ENCODE peak calls at places on chromosomes 5 and 9, in nine cellular contexts. One of them, this sample, is unnamed.

GRCh38 chr5:23330726-23331125 is 176.7 kb upstream of the PRDM9 start:
- DNase-seq in HCT116: no peak
- DNase-seq in GM13977: no peak
- DNase-seq in GM13976: no peak
- DNase-seq in AG04449: no peak
- DNase-seq in breast epithelium: no peak
- DNase-seq in GM10248: no peak
- DNase-seq in psoas muscle: no peak
- DNase-seq in D721Med: no peak
- DNase-seq in this sample: no peak

GRCh38 chr5:59179704-59180103 is 596.8 kb downstream of the RAB3C start:
- DNase-seq in D721Med: no peak
- DNase-seq in breast epithelium: no peak
- DNase-seq in HCT116: no peak
- DNase-seq in GM13977: no peak
- DNase-seq in GM13976: no peak
- DNase-seq in AG04449: no peak
- DNase-seq in psoas muscle: no peak
- DNase-seq in GM10248: no peak
- DNase-seq in this sample: no peak

GRCh38 chr9:94867281-94867841 is 140.9 kb downstream of the AOPEP start:
- DNase-seq in GM13977: no peak
- DNase-seq in psoas muscle: peak; percentile 56
- DNase-seq in GM13976: no peak
- DNase-seq in AG04449: peak; percentile 76
- DNase-seq in D721Med: no peak
- DNase-seq in breast epithelium: peak; percentile 63
- DNase-seq in GM10248: no peak
- DNase-seq in HCT116: peak; percentile 45
- DNase-seq in this sample: no peak

GRCh38 chr5:14958196-14958595 is 86.6 kb upstream of the ANKH start:
- DNase-seq in breast epithelium: no peak
- DNase-seq in AG04449: no peak
- DNase-seq in GM10248: no peak
- DNase-seq in HCT116: no peak
- DNase-seq in GM13977: no peak
- DNase-seq in GM13976: no peak
- DNase-seq in psoas muscle: no peak
- DNase-seq in D721Med: no peak
- DNase-seq in this sample: no peak

GRCh38 chr9:124742940-124743339 is 28.2 kb downstream of the NR6A1 start:
- DNase-seq in GM10248: no peak
- DNase-seq in AG04449: no peak
- DNase-seq in breast epithelium: no peak
- DNase-seq in GM13977: no peak
- DNase-seq in HCT116: no peak
- DNase-seq in GM13976: no peak
- DNase-seq in D721Med: no peak
- DNase-seq in psoas muscle: no peak
- DNase-seq in this sample: no peak

GRCh38 chr5:102762095-102762534 is 7.0 kb downstream of the PAM start:
- DNase-seq in psoas muscle: no peak
- DNase-seq in AG04449: peak; percentile 12
- DNase-seq in GM13977: no peak
- DNase-seq in D721Med: no peak
- DNase-seq in HCT116: no peak
- DNase-seq in GM13976: no peak
- DNase-seq in GM10248: peak; percentile 26
- DNase-seq in breast epithelium: no peak
- DNase-seq in this sample: no peak

GRCh38 chr5:11851965-11852745 is 52.1 kb downstream of the CTNND2 start:
- DNase-seq in AG04449: no peak
- DNase-seq in GM13977: no peak
- DNase-seq in breast epithelium: no peak
- DNase-seq in psoas muscle: no peak
- DNase-seq in GM10248: no peak
- DNase-seq in GM13976: no peak
- DNase-seq in D721Med: no peak
- DNase-seq in HCT116: no peak
- DNase-seq in this sample: no peak

GRCh38 chr5:61589961-61590360 is 257.9 kb downstream of the ZSWIM6 start:
- DNase-seq in breast epithelium: no peak
- DNase-seq in AG04449: no peak
- DNase-seq in GM13977: no peak
- DNase-seq in D721Med: no peak
- DNase-seq in psoas muscle: no peak
- DNase-seq in GM10248: no peak
- DNase-seq in GM13976: no peak
- DNase-seq in HCT116: no peak
- DNase-seq in this sample: no peak

GRCh38 chr5:127804886-127805426 is 101.8 kb downstream of the CCDC192 start:
- DNase-seq in breast epithelium: no peak
- DNase-seq in HCT116: no peak
- DNase-seq in D721Med: no peak
- DNase-seq in psoas muscle: no peak
- DNase-seq in GM10248: no peak
- DNase-seq in GM13977: no peak
- DNase-seq in AG04449: no peak
- DNase-seq in GM13976: no peak
- DNase-seq in this sample: no peak

GRCh38 chr9:125620216-125620615 is 86.8 kb downstream of the MAPKAP1 start:
- DNase-seq in HCT116: no peak
- DNase-seq in psoas muscle: no peak
- DNase-seq in D721Med: no peak
- DNase-seq in GM10248: no peak
- DNase-seq in GM13977: no peak
- DNase-seq in AG04449: no peak
- DNase-seq in breast epithelium: no peak
- DNase-seq in GM13976: no peak
- DNase-seq in this sample: no peak

GRCh38 chr5:15234366-15234765 is 265.6 kb upstream of the FBXL7 start:
- DNase-seq in HCT116: no peak
- DNase-seq in psoas muscle: no peak
- DNase-seq in breast epithelium: no peak
- DNase-seq in GM13976: no peak
- DNase-seq in D721Med: no peak
- DNase-seq in GM13977: no peak
- DNase-seq in GM10248: no peak
- DNase-seq in AG04449: no peak
- DNase-seq in this sample: no peak

GRCh38 chr5:110716247-110717245 is 9.9 kb downstream of the TMEM232 start:
- DNase-seq in breast epithelium: no peak
- DNase-seq in AG04449: no peak
- DNase-seq in GM13976: no peak
- DNase-seq in GM13977: no peak
- DNase-seq in D721Med: no peak
- DNase-seq in psoas muscle: no peak
- DNase-seq in GM10248: no peak
- DNase-seq in HCT116: no peak
- DNase-seq in this sample: no peak
- TF ChIP-seq CTCF in breast epithelium: no peak
- TF ChIP-seq CTCF in AG04449: peak; percentile 3
- TF ChIP-seq CTCF in GM13976: no peak
- TF ChIP-seq CTCF in GM13977: peak; percentile 26
- TF ChIP-seq CTCF in D721Med: no peak
- TF ChIP-seq CTCF in psoas muscle: no peak
- TF ChIP-seq CTCF in GM10248: peak; percentile 29
- TF ChIP-seq CTCF in HCT116: no peak
- TF ChIP-seq CTCF in this sample: no peak

GRCh38 chr9:131469951-131470350 is 32.8 kb upstream of the POMT1 start:
- DNase-seq in breast epithelium: peak; percentile 10
- DNase-seq in AG04449: no peak
- DNase-seq in GM13976: no peak
- DNase-seq in GM10248: no peak
- DNase-seq in psoas muscle: no peak
- DNase-seq in D721Med: no peak
- DNase-seq in HCT116: no peak
- DNase-seq in GM13977: no peak
- DNase-seq in this sample: no peak

GRCh38 chr9:131470581-131470991 is 32.1 kb upstream of the POMT1 start:
- DNase-seq in GM13977: no peak
- DNase-seq in psoas muscle: no peak
- DNase-seq in GM13976: no peak
- DNase-seq in GM10248: no peak
- DNase-seq in AG04449: no peak
- DNase-seq in breast epithelium: peak; percentile 34
- DNase-seq in D721Med: no peak
- DNase-seq in HCT116: no peak
- DNase-seq in this sample: no peak

GRCh38 chr9:131468031-131468430 is 34.7 kb upstream of the POMT1 start:
- DNase-seq in breast epithelium: no peak
- DNase-seq in GM13976: no peak
- DNase-seq in HCT116: no peak
- DNase-seq in GM13977: no peak
- DNase-seq in psoas muscle: no peak
- DNase-seq in D721Med: no peak
- DNase-seq in AG04449: no peak
- DNase-seq in GM10248: no peak
- DNase-seq in this sample: no peak

GRCh38 chr9:131467214-131467935 is 35.3 kb upstream of the POMT1 start:
- DNase-seq in psoas muscle: no peak
- DNase-seq in GM10248: no peak
- DNase-seq in D721Med: no peak
- DNase-seq in GM13977: no peak
- DNase-seq in breast epithelium: peak; percentile 52
- DNase-seq in GM13976: no peak
- DNase-seq in HCT116: no peak
- DNase-seq in AG04449: no peak
- DNase-seq in this sample: no peak

GRCh38 chr9:131469369-131469768 is 33.3 kb upstream of the POMT1 start:
- DNase-seq in D721Med: no peak
- DNase-seq in breast epithelium: peak; percentile 41
- DNase-seq in GM13977: no peak
- DNase-seq in GM10248: no peak
- DNase-seq in GM13976: no peak
- DNase-seq in HCT116: no peak
- DNase-seq in AG04449: no peak
- DNase-seq in psoas muscle: peak; percentile 45
- DNase-seq in this sample: no peak
- TF ChIP-seq CTCF in D721Med: no peak
- TF ChIP-seq CTCF in breast epithelium: no peak
- TF ChIP-seq CTCF in GM13977: no peak
- TF ChIP-seq CTCF in GM10248: no peak
- TF ChIP-seq CTCF in GM13976: no peak
- TF ChIP-seq CTCF in HCT116: no peak
- TF ChIP-seq CTCF in AG04449: no peak
- TF ChIP-seq CTCF in psoas muscle: no peak
- TF ChIP-seq CTCF in this sample: no peak

DNA sequence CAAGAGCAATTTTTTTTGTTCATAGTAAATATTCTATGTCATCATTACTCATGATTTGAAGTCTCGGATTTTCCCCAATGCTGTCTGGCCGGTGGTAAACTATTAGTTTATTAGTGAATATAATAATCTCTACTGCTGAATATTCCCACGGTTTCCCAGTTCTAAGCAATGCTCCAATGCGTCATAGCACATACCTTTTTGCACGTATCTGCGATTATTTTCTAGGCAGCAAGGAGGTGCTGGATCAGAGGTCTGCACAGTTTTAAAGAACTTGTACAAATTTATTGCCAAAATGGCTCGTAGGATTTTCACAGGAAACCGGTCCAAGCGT is 43.9 kb upstream of the TCF7 start:
- DNase-seq in HCT116: no peak
- DNase-seq in GM13977: no peak
- DNase-seq in GM10248: no peak
- DNase-seq in breast epithelium: no peak
- DNase-seq in psoas muscle: no peak
- DNase-seq in GM13976: no peak
- DNase-seq in D721Med: no peak
- DNase-seq in AG04449: no peak
- DNase-seq in this sample: no peak
- TF ChIP-seq CTCF in HCT116: no peak
- TF ChIP-seq CTCF in GM13977: peak; percentile 4
- TF ChIP-seq CTCF in GM10248: no peak
- TF ChIP-seq CTCF in breast epithelium: no peak
- TF ChIP-seq CTCF in psoas muscle: no peak
- TF ChIP-seq CTCF in GM13976: no peak
- TF ChIP-seq CTCF in D721Med: no peak
- TF ChIP-seq CTCF in AG04449: no peak
- TF ChIP-seq CTCF in this sample: no peak

DNA sequence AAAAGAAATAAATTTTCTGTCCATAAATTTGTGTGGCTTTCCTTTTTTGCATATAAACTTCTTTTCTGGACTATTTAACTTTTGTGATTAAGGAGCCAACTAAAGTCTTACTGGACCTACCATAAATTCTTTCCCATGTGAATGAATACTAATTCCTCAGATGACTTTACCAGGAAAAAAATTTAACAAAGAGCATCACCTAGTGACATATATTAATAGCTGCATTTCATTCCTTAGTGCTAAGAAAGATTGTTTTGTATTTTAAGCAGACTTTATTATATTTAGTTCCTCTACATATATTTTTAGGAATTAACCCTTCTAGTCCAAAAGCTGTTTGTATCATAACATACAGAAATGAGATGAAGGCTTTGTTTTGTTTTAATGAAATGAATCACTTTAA is 64.4 kb downstream of the C9orf85 start:
- DNase-seq in HCT116: no peak
- DNase-seq in D721Med: no peak
- DNase-seq in breast epithelium: no peak
- DNase-seq in psoas muscle: no peak
- DNase-seq in GM13977: no peak
- DNase-seq in AG04449: no peak
- DNase-seq in GM10248: no peak
- DNase-seq in GM13976: no peak
- DNase-seq in this sample: no peak
- TF ChIP-seq CTCF in HCT116: peak; percentile 25
- TF ChIP-seq CTCF in D721Med: peak; percentile 43
- TF ChIP-seq CTCF in breast epithelium: peak; percentile 12
- TF ChIP-seq CTCF in psoas muscle: peak; percentile 22
- TF ChIP-seq CTCF in GM13977: peak; percentile 25
- TF ChIP-seq CTCF in AG04449: peak; percentile 12
- TF ChIP-seq CTCF in GM10248: peak; percentile 23
- TF ChIP-seq CTCF in GM13976: no peak
- TF ChIP-seq CTCF in this sample: no peak

GRCh38 chr9:2367970-2368369 is 253.6 kb upstream of the VLDLR start:
- DNase-seq in breast epithelium: no peak
- DNase-seq in HCT116: no peak
- DNase-seq in AG04449: no peak
- DNase-seq in GM10248: no peak
- DNase-seq in psoas muscle: no peak
- DNase-seq in GM13977: no peak
- DNase-seq in D721Med: no peak
- DNase-seq in GM13976: no peak
- DNase-seq in this sample: no peak
- TF ChIP-seq CTCF in breast epithelium: no peak
- TF ChIP-seq CTCF in HCT116: peak; percentile 44
- TF ChIP-seq CTCF in AG04449: peak; percentile 6
- TF ChIP-seq CTCF in GM10248: no peak
- TF ChIP-seq CTCF in psoas muscle: no peak
- TF ChIP-seq CTCF in GM13977: no peak
- TF ChIP-seq CTCF in D721Med: no peak
- TF ChIP-seq CTCF in GM13976: no peak
- TF ChIP-seq CTCF in this sample: no peak

GRCh38 chr5:142915840-142916424 is 145.8 kb downstream of the ARHGAP26 start:
- DNase-seq in GM13976: peak; percentile 45
- DNase-seq in breast epithelium: no peak
- DNase-seq in AG04449: no peak
- DNase-seq in GM10248: peak; percentile 48
- DNase-seq in GM13977: peak; percentile 26
- DNase-seq in psoas muscle: no peak
- DNase-seq in HCT116: no peak
- DNase-seq in D721Med: no peak
- DNase-seq in this sample: no peak
- TF ChIP-seq CTCF in GM13976: peak; percentile 50
- TF ChIP-seq CTCF in breast epithelium: no peak
- TF ChIP-seq CTCF in AG04449: peak; percentile 65
- TF ChIP-seq CTCF in GM10248: peak; percentile 41
- TF ChIP-seq CTCF in GM13977: peak; percentile 56
- TF ChIP-seq CTCF in psoas muscle: peak; percentile 12
- TF ChIP-seq CTCF in HCT116: peak; percentile 73
- TF ChIP-seq CTCF in D721Med: peak; percentile 39
- TF ChIP-seq CTCF in this sample: peak; percentile 28